ENCODE peak calls at places on chromosomes 11 and 22, in five cellular contexts. I is PC-9, H is HCT116, P is PC-3, T is endothelial cell of umbilical vein. V is an unnamed sample.

GRCh38 chr11:15327786-15328231 is 213.1 kb downstream of the INSC start:
- DNase-seq in P (peak), I (peak), H (peak), T (no peak), V (peak)

GRCh38 chr11:131691558-131692041 is 321.2 kb downstream of the NTM start:
- DNase-seq in P (peak), T (peak), H (no peak), I (no peak), V (peak)

GRCh38 chr11:57800444-57801184 is 39.0 kb downstream of the CTNND1 start:
- DNase-seq in I (peak), T (peak), H (peak), P (peak), V (peak)

GRCh38 chr11:57249384-57250319 is 12.6 kb upstream of the APLNR start:
- DNase-seq in P (peak), T (peak), H (peak), I (peak), V (peak)

GRCh38 chr11:65584723-65585171 is 8.9 kb downstream of the EHBP1L1 start:
- DNase-seq in T (no peak), I (no peak), H (no peak), P (no peak), V (no peak)

GRCh38 chr11:73186294-73186850 is 31.7 kb upstream of the P2RY2 start:
- DNase-seq in I (no peak), H (no peak), T (no peak), P (no peak), V (no peak)

GRCh38 chr11:46295312-46295995 is 18.0 kb downstream of the CREB3L1 start:
- DNase-seq in P (no peak), T (peak), H (no peak), I (peak), V (peak)

GRCh38 chr22:36807627-36808026 is 9.2 kb downstream of the PVALB start:
- DNase-seq in P (no peak), H (no peak), T (no peak), I (no peak), V (no peak)

GRCh38 chr11:57474017-57474750 is 13.9 kb downstream of the RTN4RL2 start:
- DNase-seq in I (no peak), T (no peak), H (no peak), P (no peak), V (no peak)

GRCh38 chr11:117898059-117898458 is 21.6 kb upstream of the FXYD6 start:
- DNase-seq in T (no peak), P (no peak), I (no peak), H (no peak), V (no peak)

GRCh38 chr11:1870326-1870696 is 17.4 kb downstream of the LSP1 start:
- DNase-seq in T (no peak), I (no peak), P (no peak), H (no peak), V (no peak)

GRCh38 chr11:1872267-1872985 is 19.3 kb downstream of the PRR33 start:
- DNase-seq in H (no peak), T (no peak), I (no peak), P (no peak), V (no peak)

GRCh38 chr11:1869427-1870325 is 16.8 kb downstream of the LSP1 start:
- DNase-seq in H (no peak), I (no peak), P (no peak), T (no peak), V (no peak)

GRCh38 chr11:1871531-1871930 is 18.6 kb downstream of the LSP1 start:
- DNase-seq in T (no peak), I (no peak), H (no peak), P (no peak), V (no peak)

DNA sequence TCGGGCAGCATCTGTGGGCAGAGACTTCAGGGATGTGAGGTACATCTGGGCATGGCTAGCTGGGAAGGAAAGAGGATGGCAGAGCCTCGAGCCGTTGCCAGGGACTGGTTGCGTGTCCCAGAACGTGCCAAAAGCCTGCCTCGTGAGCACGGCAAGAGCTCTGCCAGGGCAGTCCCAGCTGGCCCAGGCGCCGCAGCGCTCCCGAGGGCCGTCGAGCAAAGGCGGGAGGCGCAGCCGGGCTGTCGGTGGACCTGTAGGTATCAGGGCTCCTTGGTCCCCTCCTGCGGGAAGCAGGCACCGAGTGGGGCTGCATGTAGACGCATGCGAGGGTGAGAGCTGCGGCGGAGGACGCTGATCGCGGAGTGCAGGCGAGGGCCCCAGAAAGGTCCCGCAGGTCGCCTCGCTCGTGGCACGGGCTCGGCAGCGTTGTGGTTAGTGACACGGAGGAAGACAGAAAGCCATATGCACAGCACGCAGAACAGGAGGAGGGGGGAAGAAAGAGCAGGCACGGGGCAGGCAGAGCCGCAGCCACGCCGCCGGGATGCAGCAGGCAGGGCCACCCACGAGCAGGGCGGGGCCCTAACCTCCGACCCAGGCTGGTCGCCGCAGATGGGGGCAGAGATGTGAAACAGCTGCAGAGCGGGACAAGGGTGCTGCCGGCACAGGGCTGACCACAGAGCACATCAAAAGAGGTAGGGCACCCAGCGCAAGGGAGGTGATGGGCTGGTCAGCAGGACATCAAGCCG is 18.0 kb downstream of the LSP1 start:
- DNase-seq in P (no peak), H (no peak), I (no peak), T (no peak), V (no peak)
- TF ChIP-seq EZH2 in P (no peak), H (no peak), I (no peak), T (no peak), V (no peak)

DNA sequence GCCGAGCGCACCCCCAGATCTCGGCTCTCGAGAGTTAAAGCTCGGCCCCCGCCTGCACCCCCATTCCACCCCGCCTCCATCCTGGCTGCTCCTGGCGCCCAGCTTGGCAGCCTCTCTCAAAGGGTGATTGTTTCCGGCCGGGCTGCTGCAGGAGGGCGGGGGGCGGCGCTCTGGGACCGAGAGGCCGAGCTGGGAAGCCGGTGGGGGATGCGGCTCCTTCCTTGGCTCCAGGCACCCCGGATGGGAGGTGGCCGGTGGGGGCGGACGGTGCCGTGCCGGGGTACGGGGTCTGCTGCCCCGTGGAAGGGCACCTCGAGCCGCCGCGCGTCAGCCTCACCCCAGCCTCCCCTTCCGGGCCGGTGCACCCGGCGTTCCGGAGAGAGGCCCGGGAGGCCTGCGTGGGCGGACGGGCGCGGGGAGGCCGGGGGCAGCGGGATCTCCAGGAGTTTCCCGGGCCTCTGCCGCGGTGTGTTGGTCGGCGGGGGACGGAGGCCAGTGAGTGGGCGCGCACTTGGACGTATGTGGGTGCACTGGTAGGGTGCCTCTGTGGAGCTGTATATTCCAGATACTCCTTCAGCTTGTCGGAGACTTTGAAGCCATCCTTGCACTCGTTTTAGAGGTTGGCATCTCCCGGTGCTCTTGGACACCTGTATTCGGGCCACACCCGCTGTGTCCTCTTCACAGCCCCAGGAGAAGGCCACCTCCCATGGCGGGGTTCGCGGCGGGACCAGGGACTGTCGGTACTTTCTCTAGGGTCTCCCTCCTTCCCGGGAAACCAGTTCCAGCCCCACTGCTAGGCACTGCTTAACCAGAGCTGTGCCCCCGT is 679 bp upstream of the B3GAT1 start:
- DNase-seq in T (no peak), P (no peak), H (no peak), I (no peak), V (no peak)
- TF ChIP-seq EZH2 in T (peak), P (no peak), H (no peak), I (no peak), V (no peak)

GRCh38 chr11:71133946-71134345 is 118.4 kb downstream of the SHANK2 start:
- DNase-seq in I (no peak), P (no peak), H (no peak), T (no peak), V (no peak)
- TF ChIP-seq EZH2 in I (no peak), P (no peak), H (no peak), T (no peak), V (no peak)

DNA sequence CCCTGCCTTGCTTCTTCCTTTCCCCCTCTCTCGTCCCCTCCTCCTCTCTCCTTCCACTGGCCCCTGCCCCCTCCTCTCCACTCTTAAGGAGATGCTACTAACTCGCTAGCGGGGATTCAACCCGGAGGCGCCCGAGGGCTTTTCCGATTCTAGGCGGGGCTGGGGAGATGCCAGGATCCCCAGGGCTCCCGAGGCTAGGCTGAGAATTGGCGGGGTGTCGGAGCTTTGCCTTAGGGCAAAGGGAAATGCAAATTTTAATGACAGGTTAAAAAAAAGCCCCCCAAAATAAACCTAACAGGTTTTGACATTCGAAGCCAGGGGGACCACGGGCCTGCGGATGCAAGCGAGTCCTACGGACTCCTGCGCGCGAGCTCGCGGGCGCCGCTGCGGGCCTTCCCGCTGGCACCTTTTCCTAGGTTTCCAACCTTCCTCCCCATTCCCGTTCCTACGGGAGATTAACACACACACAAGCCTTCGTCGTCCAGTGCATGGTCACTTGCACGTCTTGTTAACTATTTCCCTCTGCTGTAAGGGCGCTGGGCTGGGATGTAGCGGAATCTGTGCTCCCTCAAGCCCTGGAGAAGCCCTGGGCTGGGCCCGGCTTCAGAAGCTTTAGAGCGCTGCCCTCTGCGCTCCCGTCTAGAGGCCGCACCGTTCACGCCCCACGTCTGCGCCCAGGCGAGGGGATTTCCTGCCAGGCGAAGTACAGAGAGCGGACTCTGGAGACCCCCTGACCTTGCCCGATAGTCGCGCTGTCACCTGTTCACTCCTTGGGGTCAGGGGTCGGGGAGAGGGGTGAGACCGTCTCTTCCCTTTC is 725 bp upstream of the ALX4 start:
- DNase-seq in T (no peak), P (no peak), H (no peak), I (no peak), V (no peak)
- TF ChIP-seq EZH2 in T (peak), P (no peak), H (no peak), I (no peak), V (no peak)

GRCh38 chr11:43943357-43943930 is 1.0 kb downstream of the C11orf96 start:
- DNase-seq in I (no peak), H (no peak), P (peak), T (peak), V (peak)
- TF ChIP-seq EZH2 in I (no peak), H (no peak), P (peak), T (no peak), V (no peak)

DNA sequence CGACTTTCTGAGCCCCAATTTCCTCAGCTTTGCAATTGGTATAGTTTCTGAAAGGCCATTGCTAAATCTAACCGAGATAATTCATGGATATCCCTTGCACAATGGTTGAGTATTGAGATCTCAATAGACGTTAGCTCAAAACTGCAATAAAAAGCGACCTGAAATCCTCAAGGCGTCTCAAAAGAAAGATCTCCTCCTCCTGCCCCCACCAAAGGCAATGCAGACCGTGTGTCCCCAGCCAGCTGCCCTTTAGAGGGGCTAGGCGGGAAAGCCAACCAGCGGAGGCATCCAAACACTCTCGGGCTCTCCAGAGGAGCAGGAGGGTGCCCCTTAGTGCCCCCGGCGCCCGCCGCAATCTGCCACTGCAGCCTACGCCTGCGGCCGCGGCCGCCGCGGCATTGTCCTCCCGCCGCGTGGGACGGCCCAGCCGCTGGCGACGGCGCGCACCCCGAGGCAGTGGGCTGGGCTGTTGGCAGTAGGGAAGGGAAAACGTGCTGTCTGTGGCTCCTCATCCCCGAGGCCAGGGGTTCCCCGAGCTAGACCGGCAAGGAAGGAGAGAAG is 1.4 kb upstream of the SLC6A5 start:
- DNase-seq in I (no peak), T (no peak), P (no peak), H (no peak), V (no peak)
- TF ChIP-seq EZH2 in I (no peak), T (peak), P (no peak), H (no peak), V (no peak)

DNA sequence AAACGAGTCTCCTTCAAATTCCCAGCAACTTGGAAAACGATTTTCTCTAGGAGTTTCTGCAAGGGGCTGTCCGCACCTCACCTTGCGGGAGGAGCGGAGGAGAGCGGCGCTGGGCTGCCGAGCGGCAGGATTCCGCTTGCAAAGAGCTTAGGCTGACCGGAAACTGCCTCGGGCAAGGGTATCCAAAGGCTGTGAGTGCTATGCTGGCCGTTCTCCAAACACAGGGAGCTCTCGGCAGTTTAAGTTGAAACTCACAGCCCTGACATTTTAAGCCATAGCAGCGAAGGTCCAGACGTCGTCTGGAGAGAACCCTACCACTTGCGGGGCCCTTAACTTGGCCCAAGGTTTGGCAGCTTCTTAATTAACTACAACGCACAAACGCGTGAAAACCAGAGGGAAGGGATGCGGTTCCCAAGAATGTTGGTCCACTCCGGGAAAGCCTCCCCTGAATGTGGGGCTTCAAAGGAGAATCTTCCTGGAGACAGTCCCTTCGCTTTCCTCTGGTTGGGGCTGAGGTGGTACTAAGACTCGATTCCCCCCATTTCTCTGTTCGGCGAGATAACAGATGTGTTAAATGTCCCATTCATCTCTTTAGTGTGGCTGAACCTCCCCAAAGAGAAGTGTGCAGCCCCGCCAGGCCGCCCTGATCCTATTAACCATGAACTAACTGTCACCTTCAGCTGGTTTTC is 1.1 kb upstream of the DBX1 start:
- DNase-seq in I (no peak), T (no peak), P (no peak), H (no peak), V (no peak)
- TF ChIP-seq EZH2 in I (no peak), T (peak), P (no peak), H (no peak), V (no peak)

DNA sequence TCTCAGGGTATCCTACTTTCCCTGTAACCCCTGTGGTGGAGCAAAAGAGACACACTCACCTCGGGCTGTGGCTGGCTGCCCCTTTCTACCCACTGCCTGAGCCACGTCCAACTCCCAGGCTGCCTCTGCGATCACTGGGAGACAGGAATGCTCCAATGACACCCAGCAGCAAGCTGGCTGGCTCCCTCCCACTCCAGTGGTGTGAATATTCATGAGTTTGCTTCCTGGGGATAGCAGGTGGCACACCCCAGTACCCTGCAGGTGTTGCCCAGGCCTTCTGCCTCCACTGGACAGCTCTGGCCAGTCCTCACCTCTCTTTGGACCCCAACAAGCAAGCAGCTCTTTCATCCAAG is 9.7 kb downstream of the GAL3ST1 start:
- DNase-seq in H (no peak), T (no peak), I (no peak), P (no peak), V (no peak)
- TF ChIP-seq EZH2 in H (no peak), T (no peak), I (no peak), P (no peak), V (no peak)